ENCODE peak calls at places on chromosome 21, in nine cellular contexts. D is breast epithelium, J is heart left ventricle, B is tibial artery, E is body of pancreas, M is HAP-1, R is iPS DF 6.9, H is Caco-2, I is left ventricle myocardium inferior. X is an unnamed sample. For H3K4me1, the result is how much of the 10 kb centered on the place peaks cover.

GRCh38 chr21:43811262-43812105 is 22.1 kb downstream of the RRP1 start:
- DNase-seq in D (no peak), I (no peak), J (no peak), E (no peak), R (no peak), H (no peak), B (no peak), M (no peak), X (no peak)

GRCh38 chr21:32240708-32241433 is 38.0 kb downstream of the MIS18A start:
- DNase-seq in R (no peak), D (no peak), H (no peak), M (no peak), J (no peak), B (no peak), E (no peak), I (no peak), X (no peak)

GRCh38 chr21:36788116-36788515 is 89.2 kb downstream of the SIM2 start:
- DNase-seq in M (no peak), D (no peak), B (no peak), I (no peak), E (no peak), J (no peak), H (no peak), R (no peak), X (no peak)

GRCh38 chr21:28447453-28447852 is 545.2 kb downstream of the LTN1 start:
- DNase-seq in R (no peak), E (no peak), J (no peak), H (no peak), I (no peak), B (no peak), M (no peak), D (no peak), X (no peak)

GRCh38 chr21:44304846-44305245 is 5.0 kb downstream of the PFKL start:
- DNase-seq in D (no peak), M (peak), I (no peak), R (no peak), E (no peak), H (peak), J (no peak), B (no peak), X (no peak)

GRCh38 chr21:44800103-44800502 is 1.5 kb downstream of the UBE2G2 start:
- DNase-seq in D (no peak), H (peak), B (no peak), M (peak), J (no peak), I (no peak), R (no peak), E (no peak), X (no peak)

GRCh38 chr21:43916691-43917514 is 51.9 kb downstream of the AGPAT3 start:
- DNase-seq in D (no peak), B (no peak), H (no peak), M (no peak), I (no peak), E (no peak), J (peak), R (no peak), X (no peak)

GRCh38 chr21:32602099-32602498 is 10.1 kb downstream of the CFAP298 start:
- DNase-seq in M (no peak), E (no peak), D (no peak), I (no peak), R (no peak), H (no peak), J (no peak), B (no peak), X (no peak)

GRCh38 chr21:24225432-24225831 is 1381.8 kb downstream of the MRPL39 start:
- DNase-seq in D (no peak), I (no peak), R (no peak), H (no peak), E (no peak), J (no peak), B (no peak), M (no peak), X (no peak)

GRCh38 chr21:15278851-15279250 is 214.1 kb upstream of the NRIP1 start:
- DNase-seq in B (no peak), J (no peak), D (no peak), E (no peak), I (no peak), H (no peak), M (no peak), R (no peak), X (no peak)

GRCh38 chr21:15275615-15276228 is 210.9 kb upstream of the NRIP1 start:
- DNase-seq in B (no peak), H (no peak), R (no peak), J (no peak), D (no peak), M (no peak), E (no peak), I (no peak), X (no peak)

GRCh38 chr21:15278279-15278678 is 213.5 kb upstream of the NRIP1 start:
- DNase-seq in I (no peak), E (no peak), J (no peak), D (no peak), H (no peak), M (no peak), R (no peak), B (no peak), X (no peak)

GRCh38 chr21:15276243-15276642 is 211.4 kb upstream of the NRIP1 start:
- DNase-seq in J (no peak), E (peak), D (no peak), I (no peak), B (no peak), R (no peak), H (no peak), M (no peak), X (no peak)

GRCh38 chr21:15277498-15277897 is 212.7 kb upstream of the NRIP1 start:
- DNase-seq in R (no peak), D (no peak), I (no peak), H (no peak), M (no peak), B (no peak), J (no peak), E (no peak), X (no peak)
- H3K4me1 ChIP-seq in R (under half), D (under half), I (under half), H (under half), M (under half), B (under half), J (under half), E (under half), X (under half)

DNA sequence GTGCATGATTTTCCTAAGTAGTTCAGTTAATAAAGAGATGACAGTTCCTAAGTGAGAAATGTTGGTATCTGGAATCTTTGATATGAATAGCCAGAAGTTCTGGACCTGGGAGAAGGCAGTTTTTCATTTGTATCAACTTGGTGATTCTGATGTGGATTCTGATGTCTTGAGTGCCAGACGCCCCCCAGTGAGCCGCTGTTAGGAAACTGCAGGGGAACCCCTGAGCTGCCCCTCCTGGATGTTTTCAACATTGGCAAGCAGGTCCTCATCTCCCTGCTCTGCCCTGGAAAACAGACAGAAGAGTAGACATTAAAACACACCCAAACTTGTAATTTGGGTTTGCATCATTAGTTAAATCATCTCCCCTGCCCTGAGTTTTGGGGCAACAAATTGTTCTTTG is 7.4 kb downstream of the ETS2 start:
- DNase-seq in I (no peak), R (peak), J (no peak), D (no peak), E (no peak), H (no peak), M (no peak), B (no peak), X (no peak)
- H3K4me1 ChIP-seq in I (half or more), R (under half), J (half or more), D (under half), E (under half), H (under half), M (under half), B (under half), X (under half)

GRCh38 chr21:45872471-45872870 is 109.1 kb upstream of the COL6A1 start:
- DNase-seq in H (no peak), R (no peak), E (no peak), M (no peak), I (no peak), B (peak), D (peak), J (no peak), X (peak)
- H3K4me1 ChIP-seq in H (under half), R (under half), E (under half), M (under half), I (under half), B (under half), D (under half), J (under half), X (under half)

GRCh38 chr21:38499296-38499695 is 1.0 kb upstream of the ERG start:
- DNase-seq in H (no peak), B (no peak), J (no peak), E (no peak), D (no peak), R (no peak), M (no peak), I (no peak), X (no peak)
- H3K4me1 ChIP-seq in H (under half), B (under half), J (under half), E (under half), D (under half), R (under half), M (under half), I (under half), X (under half)

GRCh38 chr21:35208117-35208516 is 159.0 kb upstream of the RUNX1 start:
- DNase-seq in B (peak), H (no peak), E (no peak), R (no peak), D (no peak), J (peak), I (no peak), M (no peak), X (no peak)
- H3K4me1 ChIP-seq in B (under half), H (under half), E (under half), R (under half), D (under half), J (half or more), I (under half), M (under half), X (under half)

GRCh38 chr21:41776778-41777177 is 9.9 kb upstream of the RIPK4 start:
- DNase-seq in R (no peak), D (no peak), M (no peak), B (no peak), J (no peak), H (no peak), I (no peak), E (no peak), X (no peak)

GRCh38 chr21:41772351-41773080 is 5.7 kb upstream of the RIPK4 start:
- DNase-seq in D (peak), R (no peak), H (no peak), E (no peak), M (no peak), J (no peak), I (no peak), B (no peak), X (no peak)

GRCh38 chr21:41775152-41775472 is 8.3 kb upstream of the RIPK4 start:
- DNase-seq in R (no peak), B (no peak), M (no peak), I (no peak), E (no peak), J (no peak), D (no peak), H (no peak), X (no peak)

GRCh38 chr21:41771625-41771945 is 4.7 kb upstream of the RIPK4 start:
- DNase-seq in R (no peak), B (no peak), E (no peak), D (no peak), J (no peak), I (no peak), M (no peak), H (no peak), X (no peak)

DNA sequence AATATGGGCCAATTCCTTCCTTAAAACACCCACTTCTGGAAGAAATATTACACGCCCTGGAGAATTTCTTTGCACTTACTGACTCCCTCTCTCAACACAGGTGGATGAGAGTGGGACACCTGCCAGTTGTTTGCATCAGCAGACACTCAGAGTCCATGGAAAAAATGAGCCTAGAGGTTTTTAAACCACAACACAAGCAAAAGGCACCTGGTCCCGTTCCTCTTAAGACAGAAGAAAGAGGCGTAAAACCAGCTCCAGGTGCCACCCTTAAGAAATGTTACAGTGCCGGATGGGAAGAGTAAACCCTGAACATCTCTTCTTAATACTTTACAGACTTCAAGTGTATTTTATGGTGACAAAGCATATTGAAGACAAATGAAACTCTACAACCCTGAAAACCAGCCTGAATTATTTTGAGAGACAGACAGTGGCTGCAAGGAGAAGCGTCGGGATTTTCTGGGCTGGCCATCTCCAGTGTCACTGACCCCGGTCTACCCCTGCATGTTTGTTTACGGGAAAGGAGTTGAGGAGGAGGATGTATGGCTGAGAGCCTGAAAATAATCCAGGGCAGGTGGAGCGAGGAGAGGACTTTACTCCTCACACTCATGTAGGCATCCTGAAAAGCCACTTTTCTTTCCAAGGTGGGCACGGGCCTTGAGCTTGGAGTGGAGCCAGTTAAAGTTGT is 7.8 kb upstream of the RIPK4 start:
- DNase-seq in E (no peak), B (no peak), H (no peak), R (no peak), M (no peak), I (no peak), J (no peak), D (peak), X (no peak)
- H3K4me1 ChIP-seq in E (under half), B (under half), H (under half), R (under half), M (under half), I (under half), J (under half), D (under half), X (under half)

X was measured in right lobe of liver.